ENCODE peak calls at places on chromosome 13, in four cellular contexts. J is prostate gland, E is K562, G is stomach. L is an unnamed sample.
A peak's percentile ranks its signal among the peaks of the same experiment; 100 is the strongest.

GRCh38 chr13:29532136-29532535 is 63.4 kb downstream of the SLC7A1 start:
- DNase-seq in J (no peak), E (no peak), G (no peak), L (no peak)

GRCh38 chr13:73497430-73497829 is 438.6 kb downstream of the KLF5 start:
- DNase-seq in J (no peak), E (no peak), G (no peak), L (no peak)

GRCh38 chr13:48594080-48594815 is 59.5 kb upstream of the CYSLTR2 start:
- DNase-seq in J (no peak), E (no peak), G (no peak), L (no peak)

GRCh38 chr13:25375727-25376358 is 4.1 kb downstream of the ATP8A2 start:
- DNase-seq in J (peak; percentile 7), E (peak; percentile 50), G (no peak), L (no peak)

GRCh38 chr13:96728463-96728862 is 265.8 kb downstream of the OXGR1 start:
- DNase-seq in J (no peak), E (no peak), G (no peak), L (no peak)

GRCh38 chr13:22893777-22894176 is 287.0 kb upstream of the SGCG start:
- DNase-seq in J (no peak), E (no peak), G (no peak), L (no peak)

GRCh38 chr13:49549289-49549688 is 36.1 kb downstream of the RCBTB1 start:
- DNase-seq in J (no peak), E (no peak), G (no peak), L (no peak)

GRCh38 chr13:60583196-60583908 is 186.3 kb downstream of the TDRD3 start:
- DNase-seq in J (no peak), E (no peak), G (no peak), L (no peak)

GRCh38 chr13:112102243-112102642 is 35.3 kb downstream of the SOX1 start:
- DNase-seq in J (no peak), E (no peak), G (no peak), L (no peak)

GRCh38 chr13:50521750-50522149 is 321.7 kb downstream of the DLEU7 start:
- DNase-seq in J (no peak), E (no peak), G (no peak), L (no peak)

GRCh38 chr13:111531505-111531904 is 211.1 kb downstream of the TEX29 start:
- DNase-seq in J (no peak), E (no peak), G (no peak), L (no peak)

GRCh38 chr13:44354322-44354721 is 19.3 kb upstream of the SERP2 start:
- DNase-seq in J (no peak), E (no peak), G (no peak), L (no peak)

GRCh38 chr13:21800847-21801616 is 130.2 kb downstream of the FGF9 start:
- DNase-seq in J (no peak), E (peak; percentile 8), G (no peak), L (no peak)

GRCh38 chr13:92074658-92075057 is 676.2 kb downstream of the GPC5 start:
- DNase-seq in J (no peak), E (no peak), G (no peak), L (no peak)

GRCh38 chr13:43573361-43573740 is 213.4 kb downstream of the ENOX1 start:
- DNase-seq in J (no peak), E (no peak), G (no peak), L (no peak)

GRCh38 chr13:39317284-39317683 is 279.0 kb downstream of the NHLRC3 start:
- DNase-seq in J (no peak), E (no peak), G (no peak), L (no peak)

GRCh38 chr13:25990801-25991200 is 61.0 kb downstream of the SHISA2 start:
- DNase-seq in J (no peak), E (no peak), G (no peak), L (no peak)

GRCh38 chr13:94177041-94177440 is 302.4 kb downstream of the DCT start:
- DNase-seq in J (no peak), E (no peak), G (no peak), L (no peak)

GRCh38 chr13:75492389-75492788 is 10.4 kb upstream of the TBC1D4 start:
- DNase-seq in J (no peak), E (no peak), G (no peak), L (no peak)

GRCh38 chr13:107845911-107846310 is 369.4 kb downstream of the LIG4 start:
- DNase-seq in J (no peak), E (no peak), G (no peak), L (no peak)

GRCh38 chr13:112995395-112996091 is 26.5 kb downstream of the MCF2L start:
- DNase-seq in J (no peak), E (no peak), G (peak; percentile 75), L (no peak)

GRCh38 chr13:60019119-60019993 is 144.4 kb downstream of the DIAPH3 start:
- DNase-seq in J (no peak), E (no peak), G (no peak), L (no peak)

GRCh38 chr13:26786651-26787295 is 26.2 kb upstream of the GPR12 start:
- DNase-seq in J (no peak), E (no peak), G (no peak), L (no peak)

GRCh38 chr13:65985632-65986031 is 1244.5 kb downstream of the PCDH9 start:
- DNase-seq in J (no peak), E (no peak), G (no peak), L (no peak)

GRCh38 chr13:44805623-44806022 is 183.6 kb downstream of the NUFIP1 start:
- DNase-seq in J (no peak), E (no peak), G (no peak), L (no peak)

GRCh38 chr13:51453959-51454703 is 1.3 kb upstream of the INTS6 start:
- DNase-seq in J (peak; percentile 23), E (peak; percentile 8), G (no peak), L (no peak)

GRCh38 chr13:64410654-64411053 is 2819.5 kb downstream of the PCDH9 start:
- DNase-seq in J (no peak), E (no peak), G (no peak), L (no peak)

GRCh38 chr13:73782781-73783180 is 351.4 kb downstream of the KLF12 start:
- DNase-seq in J (no peak), E (no peak), G (no peak), L (no peak)

GRCh38 chr13:45615501-45616101 is at the start of gene ERICH6B:
- DNase-seq in J (no peak), E (no peak), G (no peak), L (no peak)

GRCh38 chr13:65336916-65337315 is 1893.2 kb downstream of the PCDH9 start:
- DNase-seq in J (no peak), E (no peak), G (no peak), L (no peak)

GRCh38 chr13:95530178-95530577 is 22.3 kb upstream of the CLDN10 start:
- DNase-seq in J (peak; percentile 52), E (no peak), G (no peak), L (no peak)

GRCh38 chr13:21389124-21389523 is 70.0 kb downstream of the ZDHHC20 start:
- DNase-seq in J (no peak), E (no peak), G (no peak), L (no peak)

DNA sequence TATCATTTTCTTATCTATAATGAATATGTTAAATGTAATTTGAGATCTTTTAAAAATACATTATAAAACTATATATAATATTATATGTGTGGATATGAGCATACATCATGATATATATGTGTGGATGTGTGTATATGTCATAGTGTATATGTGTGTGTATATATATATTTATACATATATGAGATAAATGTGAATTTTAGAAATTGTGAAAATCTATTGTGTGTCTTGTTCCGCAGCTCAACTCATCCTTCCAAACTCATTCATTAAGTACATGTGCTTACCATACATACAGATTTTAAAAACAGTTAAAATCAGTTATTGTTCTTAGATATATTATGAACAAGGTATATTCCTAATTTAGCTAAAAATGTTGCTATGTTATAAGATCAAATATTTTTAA is 435.2 kb upstream of the MIR17HG start:
- DNase-seq in J (no peak), E (no peak), G (no peak), L (no peak)
- TF ChIP-seq POLR2AphosphoS5 in J (no peak), E (no peak), G (no peak), L (no peak)

GRCh38 chr13:78701383-78701782 is 42.4 kb upstream of the OBI1 start:
- DNase-seq in J (no peak), E (no peak), G (no peak), L (no peak)

DNA sequence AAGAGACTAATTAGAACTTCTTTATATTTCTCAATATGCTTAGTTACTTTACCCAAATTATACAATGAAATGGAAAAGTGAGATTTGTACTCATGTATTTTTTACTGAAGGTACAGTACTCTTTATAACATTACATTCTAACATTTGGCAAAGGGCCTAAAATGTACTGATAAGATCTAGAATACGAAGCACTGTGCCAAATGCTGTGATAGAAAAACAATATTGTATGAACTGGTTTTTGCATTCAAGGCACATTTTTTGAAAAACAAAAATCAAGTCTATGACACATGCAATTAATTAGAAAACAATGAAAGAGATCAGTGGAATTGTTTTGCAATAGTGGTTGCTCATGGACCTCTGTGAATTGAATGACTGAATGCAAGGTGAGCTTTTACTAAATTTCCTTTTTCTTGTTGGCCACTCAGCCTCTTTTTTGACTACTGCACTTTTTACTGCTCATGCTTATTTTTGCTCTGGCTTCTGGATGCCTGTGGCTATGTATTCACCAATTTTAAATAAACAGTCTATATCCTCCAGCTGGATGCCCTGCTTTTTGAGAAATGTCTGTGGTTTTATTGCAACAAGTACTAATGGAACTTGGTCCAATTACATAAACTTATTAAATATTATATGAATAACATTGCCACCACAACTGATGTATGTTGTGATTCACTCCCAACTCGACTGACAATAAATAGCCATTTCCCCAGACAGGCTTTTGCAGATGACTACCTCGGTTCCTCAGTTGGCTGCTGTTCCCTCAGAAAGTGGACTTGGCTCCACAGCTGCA is 41.4 kb upstream of the OBI1 start:
- DNase-seq in J (no peak), E (no peak), G (no peak), L (no peak)
- TF ChIP-seq POLR2AphosphoS5 in J (no peak), E (no peak), G (no peak), L (no peak)

GRCh38 chr13:36297600-36298338 is at the start of gene CCDC169:
- DNase-seq in J (peak; percentile 83), E (peak; percentile 73), G (peak; percentile 77), L (peak; percentile 64)
- TF ChIP-seq POLR2AphosphoS5 in J (peak; percentile 66), E (peak; percentile 56), G (no peak), L (peak; percentile 23)

DNA sequence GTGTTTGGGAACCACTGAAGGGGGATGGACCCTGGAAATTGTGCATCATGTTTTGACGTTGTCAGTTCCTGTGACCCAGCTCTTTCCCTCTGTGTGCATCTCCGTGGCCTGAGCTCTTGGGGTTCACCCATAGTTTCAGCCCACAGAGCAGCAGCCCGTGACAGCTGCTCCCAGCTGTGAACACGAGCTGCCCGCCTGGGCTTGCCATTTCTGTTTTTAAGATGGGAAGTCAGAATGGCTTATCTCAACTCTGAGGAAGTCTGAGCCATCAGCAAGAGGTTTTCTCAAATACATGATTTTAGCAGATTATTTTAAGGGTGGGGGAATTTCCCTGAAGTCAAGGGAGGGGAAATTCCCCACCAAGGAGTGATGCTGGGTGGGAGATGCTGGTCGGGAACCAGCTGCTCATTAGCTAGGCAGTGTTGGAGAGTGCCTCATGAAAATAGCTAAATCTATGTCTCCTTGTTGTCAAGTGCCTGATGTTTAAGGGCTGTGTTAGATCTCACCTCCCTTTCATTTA is 34.9 kb upstream of the C1QTNF9 start:
- DNase-seq in J (no peak), E (no peak), G (peak; percentile 40), L (no peak)
- TF ChIP-seq POLR2AphosphoS5 in J (no peak), E (no peak), G (no peak), L (no peak)